ENCODE peak calls at places on chromosomes 6 and 20, in seven cellular contexts. One of them, this sample, is unnamed.

GRCh38 chr6:28719275-28719940 is 193.7 kb downstream of the GPX5 start:
- DNase-seq in fibroblast of lung: no peak
- DNase-seq in vagina: no peak
- DNase-seq in heart right ventricle: no peak
- DNase-seq in HL-60: peak
- DNase-seq in testis: no peak
- DNase-seq in A549: no peak
- DNase-seq in this sample: peak

GRCh38 chr20:21103582-21104465 is 2.3 kb downstream of the LINC00237 start:
- DNase-seq in fibroblast of lung: no peak
- DNase-seq in vagina: no peak
- DNase-seq in heart right ventricle: no peak
- DNase-seq in HL-60: no peak
- DNase-seq in testis: no peak
- DNase-seq in A549: no peak
- DNase-seq in this sample: no peak

GRCh38 chr6:5112065-5112799 is 27.1 kb downstream of the PPP1R3G start:
- DNase-seq in fibroblast of lung: no peak
- DNase-seq in vagina: no peak
- DNase-seq in heart right ventricle: no peak
- DNase-seq in HL-60: no peak
- DNase-seq in testis: no peak
- DNase-seq in A549: no peak
- DNase-seq in this sample: no peak

GRCh38 chr20:23436681-23437080 is 2.8 kb upstream of the CSTL1 start:
- DNase-seq in fibroblast of lung: no peak
- DNase-seq in vagina: peak
- DNase-seq in heart right ventricle: no peak
- DNase-seq in HL-60: no peak
- DNase-seq in testis: no peak
- DNase-seq in A549: no peak
- DNase-seq in this sample: no peak

GRCh38 chr20:50804453-50805348 is 9.8 kb downstream of the BCAS4 start:
- DNase-seq in fibroblast of lung: no peak
- DNase-seq in vagina: no peak
- DNase-seq in heart right ventricle: no peak
- DNase-seq in HL-60: no peak
- DNase-seq in testis: no peak
- DNase-seq in A549: no peak
- DNase-seq in this sample: peak

GRCh38 chr6:2949121-2949520 is 22.2 kb downstream of the SERPINB6 start:
- DNase-seq in fibroblast of lung: no peak
- DNase-seq in vagina: no peak
- DNase-seq in heart right ventricle: no peak
- DNase-seq in HL-60: no peak
- DNase-seq in testis: peak
- DNase-seq in A549: no peak
- DNase-seq in this sample: no peak

GRCh38 chr6:144528605-144529425 is 243.7 kb downstream of the UTRN start:
- DNase-seq in fibroblast of lung: no peak
- DNase-seq in vagina: no peak
- DNase-seq in heart right ventricle: no peak
- DNase-seq in HL-60: no peak
- DNase-seq in testis: no peak
- DNase-seq in A549: no peak
- DNase-seq in this sample: no peak

GRCh38 chr6:118356054-118356453 is 192.0 kb upstream of the PLN start:
- DNase-seq in fibroblast of lung: no peak
- DNase-seq in vagina: no peak
- DNase-seq in heart right ventricle: no peak
- DNase-seq in HL-60: no peak
- DNase-seq in testis: no peak
- DNase-seq in A549: no peak
- DNase-seq in this sample: no peak

GRCh38 chr6:157229219-157229607 is 94.1 kb downstream of the TMEM242 start:
- DNase-seq in fibroblast of lung: no peak
- DNase-seq in vagina: no peak
- DNase-seq in heart right ventricle: no peak
- DNase-seq in HL-60: no peak
- DNase-seq in testis: no peak
- DNase-seq in A549: no peak
- DNase-seq in this sample: peak

GRCh38 chr6:156933201-156934053 is 156.2 kb downstream of the ARID1B start:
- DNase-seq in fibroblast of lung: no peak
- DNase-seq in vagina: no peak
- DNase-seq in heart right ventricle: no peak
- DNase-seq in HL-60: no peak
- DNase-seq in testis: no peak
- DNase-seq in A549: no peak
- DNase-seq in this sample: peak

GRCh38 chr20:11305406-11305805 is 612.3 kb upstream of the BTBD3 start:
- DNase-seq in fibroblast of lung: no peak
- DNase-seq in vagina: no peak
- DNase-seq in heart right ventricle: no peak
- DNase-seq in HL-60: no peak
- DNase-seq in testis: no peak
- DNase-seq in A549: no peak
- DNase-seq in this sample: no peak

GRCh38 chr20:52145587-52145986 is 46.0 kb downstream of the ZFP64 start:
- DNase-seq in fibroblast of lung: no peak
- DNase-seq in vagina: no peak
- DNase-seq in heart right ventricle: no peak
- DNase-seq in HL-60: no peak
- DNase-seq in testis: no peak
- DNase-seq in A549: no peak
- DNase-seq in this sample: no peak

GRCh38 chr6:150667977-150668716 is 68.5 kb downstream of the PLEKHG1 start:
- DNase-seq in fibroblast of lung: peak
- DNase-seq in vagina: no peak
- DNase-seq in heart right ventricle: peak
- DNase-seq in HL-60: no peak
- DNase-seq in testis: peak
- DNase-seq in A549: peak
- DNase-seq in this sample: no peak

GRCh38 chr20:60465439-60465838 is 507.2 kb downstream of the CDH26 start:
- DNase-seq in fibroblast of lung: no peak
- DNase-seq in vagina: peak
- DNase-seq in heart right ventricle: no peak
- DNase-seq in HL-60: no peak
- DNase-seq in testis: no peak
- DNase-seq in A549: no peak
- DNase-seq in this sample: no peak

GRCh38 chr6:32627831-32628230 is 9.4 kb upstream of the HLA-DQA1 start:
- DNase-seq in fibroblast of lung: peak
- DNase-seq in vagina: no peak
- DNase-seq in heart right ventricle: peak
- DNase-seq in HL-60: peak
- DNase-seq in testis: peak
- DNase-seq in A549: no peak
- DNase-seq in this sample: peak

GRCh38 chr6:55040102-55040848 is 134.0 kb upstream of the HCRTR2 start:
- DNase-seq in fibroblast of lung: peak
- DNase-seq in vagina: no peak
- DNase-seq in heart right ventricle: no peak
- DNase-seq in HL-60: peak
- DNase-seq in testis: no peak
- DNase-seq in A549: no peak
- DNase-seq in this sample: no peak

GRCh38 chr6:72955666-72956065 is 269.6 kb downstream of the KHDC1L start:
- DNase-seq in fibroblast of lung: no peak
- DNase-seq in vagina: no peak
- DNase-seq in heart right ventricle: no peak
- DNase-seq in HL-60: peak
- DNase-seq in testis: no peak
- DNase-seq in A549: no peak
- DNase-seq in this sample: no peak

GRCh38 chr6:35911871-35912653 is 8.8 kb downstream of the SRPK1 start:
- DNase-seq in fibroblast of lung: peak
- DNase-seq in vagina: no peak
- DNase-seq in heart right ventricle: no peak
- DNase-seq in HL-60: no peak
- DNase-seq in testis: no peak
- DNase-seq in A549: no peak
- DNase-seq in this sample: no peak

GRCh38 chr6:15901141-15902115 is 227.5 kb upstream of the MYLIP start:
- DNase-seq in fibroblast of lung: no peak
- DNase-seq in vagina: no peak
- DNase-seq in heart right ventricle: no peak
- DNase-seq in HL-60: peak
- DNase-seq in testis: no peak
- DNase-seq in A549: no peak
- DNase-seq in this sample: peak

GRCh38 chr6:131920656-131921055 is 30.5 kb downstream of the CCN2 start:
- DNase-seq in fibroblast of lung: no peak
- DNase-seq in vagina: no peak
- DNase-seq in heart right ventricle: no peak
- DNase-seq in HL-60: no peak
- DNase-seq in testis: no peak
- DNase-seq in A549: no peak
- DNase-seq in this sample: no peak

GRCh38 chr6:131918650-131919355 is 32.4 kb downstream of the CCN2 start:
- DNase-seq in fibroblast of lung: no peak
- DNase-seq in vagina: no peak
- DNase-seq in heart right ventricle: no peak
- DNase-seq in HL-60: no peak
- DNase-seq in testis: no peak
- DNase-seq in A549: no peak
- DNase-seq in this sample: no peak

GRCh38 chr6:131917763-131918649 is 33.2 kb downstream of the CCN2 start:
- DNase-seq in fibroblast of lung: no peak
- DNase-seq in vagina: no peak
- DNase-seq in heart right ventricle: no peak
- DNase-seq in HL-60: no peak
- DNase-seq in testis: no peak
- DNase-seq in A549: no peak
- DNase-seq in this sample: peak

GRCh38 chr6:131924881-131925474 is 26.2 kb downstream of the CCN2 start:
- DNase-seq in fibroblast of lung: peak
- DNase-seq in vagina: no peak
- DNase-seq in heart right ventricle: no peak
- DNase-seq in HL-60: no peak
- DNase-seq in testis: no peak
- DNase-seq in A549: peak
- DNase-seq in this sample: peak

DNA sequence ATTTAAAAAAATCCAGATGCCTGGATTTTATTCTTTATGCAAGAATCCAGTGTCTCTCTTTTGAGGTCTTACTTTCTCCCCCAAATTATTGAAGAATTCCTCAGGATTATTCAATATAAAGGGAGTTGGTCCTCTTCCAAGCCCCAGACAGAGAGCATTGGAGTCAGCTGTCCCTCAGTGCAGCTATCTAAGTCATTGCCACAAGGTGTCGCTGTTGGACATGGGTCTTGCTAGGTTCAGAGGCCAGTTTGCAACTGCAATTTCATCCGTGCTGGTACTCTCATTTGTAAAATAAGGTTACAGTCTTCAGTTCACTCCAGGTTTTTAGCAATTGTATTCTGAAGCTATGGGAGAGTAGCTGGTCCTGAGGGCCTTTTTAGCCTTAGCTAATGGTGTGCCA is 27.8 kb downstream of the CCN2 start:
- DNase-seq in fibroblast of lung: peak
- DNase-seq in vagina: no peak
- DNase-seq in heart right ventricle: peak
- DNase-seq in HL-60: peak
- DNase-seq in testis: peak
- DNase-seq in A549: no peak
- DNase-seq in this sample: peak
- TF ChIP-seq CTCF in fibroblast of lung: peak
- TF ChIP-seq CTCF in vagina: peak
- TF ChIP-seq CTCF in heart right ventricle: peak
- TF ChIP-seq CTCF in HL-60: peak
- TF ChIP-seq CTCF in testis: peak
- TF ChIP-seq CTCF in A549: peak
- TF ChIP-seq CTCF in this sample: peak

DNA sequence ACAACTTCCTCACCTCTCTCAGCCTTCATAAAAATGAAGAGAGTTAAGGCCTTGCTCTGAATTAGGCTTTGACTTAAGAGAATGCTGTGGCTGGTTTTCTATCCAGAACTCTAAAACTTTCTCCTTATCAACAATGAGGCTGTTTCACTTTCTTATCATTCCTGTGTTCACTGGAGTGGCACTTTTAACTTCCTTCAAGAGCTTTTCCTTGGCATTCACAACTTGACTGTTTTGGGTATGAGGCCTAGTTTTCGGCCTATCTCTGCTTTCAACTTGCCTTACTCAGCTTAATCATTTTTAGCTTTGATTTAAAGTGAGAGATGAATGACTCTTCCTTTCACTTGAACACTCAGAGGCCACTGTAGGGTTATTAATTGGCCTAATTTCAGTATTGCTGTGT is 4.3 kb upstream of the LOC128125822 start:
- DNase-seq in fibroblast of lung: no peak
- DNase-seq in vagina: no peak
- DNase-seq in heart right ventricle: no peak
- DNase-seq in HL-60: no peak
- DNase-seq in testis: no peak
- DNase-seq in A549: no peak
- DNase-seq in this sample: no peak
- H3K27ac ChIP-seq in fibroblast of lung: no peak
- H3K27ac ChIP-seq in vagina: no peak
- H3K27ac ChIP-seq in heart right ventricle: no peak
- H3K27ac ChIP-seq in HL-60: no peak
- H3K27ac ChIP-seq in testis: peak
- H3K27ac ChIP-seq in A549: peak
- H3K27ac ChIP-seq in this sample: no peak

GRCh38 chr20:36572701-36573102 is 695 bp upstream of the TGIF2 start:
- DNase-seq in fibroblast of lung: peak
- DNase-seq in vagina: no peak
- DNase-seq in heart right ventricle: no peak
- DNase-seq in HL-60: no peak
- DNase-seq in testis: peak
- DNase-seq in A549: no peak
- DNase-seq in this sample: no peak

GRCh38 chr20:36573798-36574277 is 441 bp downstream of the TGIF2 start:
- DNase-seq in fibroblast of lung: no peak
- DNase-seq in vagina: no peak
- DNase-seq in heart right ventricle: no peak
- DNase-seq in HL-60: peak
- DNase-seq in testis: no peak
- DNase-seq in A549: no peak
- DNase-seq in this sample: peak

GRCh38 chr20:36571564-36572504 is 1.6 kb upstream of the TGIF2 start:
- DNase-seq in fibroblast of lung: no peak
- DNase-seq in vagina: no peak
- DNase-seq in heart right ventricle: no peak
- DNase-seq in HL-60: no peak
- DNase-seq in testis: no peak
- DNase-seq in A549: no peak
- DNase-seq in this sample: no peak

GRCh38 chr20:36573103-36573797 is at the start of gene TGIF2:
- DNase-seq in fibroblast of lung: peak
- DNase-seq in vagina: no peak
- DNase-seq in heart right ventricle: peak
- DNase-seq in HL-60: peak
- DNase-seq in testis: peak
- DNase-seq in A549: peak
- DNase-seq in this sample: peak

GRCh38 chr20:36569847-36570429 is 3.5 kb upstream of the TGIF2 start:
- DNase-seq in fibroblast of lung: no peak
- DNase-seq in vagina: no peak
- DNase-seq in heart right ventricle: no peak
- DNase-seq in HL-60: no peak
- DNase-seq in testis: no peak
- DNase-seq in A549: no peak
- DNase-seq in this sample: no peak
- TF ChIP-seq CTCF in fibroblast of lung: no peak
- TF ChIP-seq CTCF in vagina: no peak
- TF ChIP-seq CTCF in heart right ventricle: no peak
- TF ChIP-seq CTCF in HL-60: no peak
- TF ChIP-seq CTCF in testis: no peak
- TF ChIP-seq CTCF in A549: no peak
- TF ChIP-seq CTCF in this sample: no peak

GRCh38 chr20:63739129-63740069 is at the start of gene SLC2A4RG:
- DNase-seq in fibroblast of lung: peak
- DNase-seq in vagina: no peak
- DNase-seq in heart right ventricle: peak
- DNase-seq in HL-60: peak
- DNase-seq in testis: peak
- DNase-seq in A549: peak
- DNase-seq in this sample: peak
- H3K27ac ChIP-seq in fibroblast of lung: peak
- H3K27ac ChIP-seq in vagina: peak
- H3K27ac ChIP-seq in heart right ventricle: peak
- H3K27ac ChIP-seq in HL-60: peak
- H3K27ac ChIP-seq in testis: peak
- H3K27ac ChIP-seq in A549: peak
- H3K27ac ChIP-seq in this sample: peak

This sample was measured in OCI-LY7.